ENCODE peak calls at places on chromosomes 3 and 15, in five cellular contexts. C, T, Y, E and K are unnamed samples.

GRCh38 chr3:139319428-139320402 is 24.1 kb upstream of the MRPS22 start:
- DNase-seq in C (no peak), T (no peak), Y (peak), E (peak), K (peak)

GRCh38 chr15:94792166-94792565 is 560.8 kb downstream of the MCTP2 start:
- DNase-seq in C (peak), T (no peak), Y (no peak), E (peak), K (no peak)

GRCh38 chr3:130906374-130906995 is 12.6 kb downstream of the ATP2C1 start:
- DNase-seq in C (peak), T (no peak), Y (no peak), E (no peak), K (no peak)

GRCh38 chr3:63918321-63918720 is 6.1 kb upstream of the SCAANT1 start:
- DNase-seq in C (no peak), T (no peak), Y (no peak), E (no peak), K (no peak)

GRCh38 chr3:184683234-184683633 is 28.6 kb downstream of the MAGEF1 start:
- DNase-seq in C (no peak), T (no peak), Y (no peak), E (no peak), K (no peak)

GRCh38 chr3:73727117-73727802 is 102.5 kb upstream of the PDZRN3 start:
- DNase-seq in C (peak), T (no peak), Y (peak), E (no peak), K (peak)

GRCh38 chr3:133452603-133453313 is 52.9 kb downstream of the BFSP2 start:
- DNase-seq in C (no peak), T (no peak), Y (no peak), E (peak), K (no peak)

GRCh38 chr15:78195735-78196201 is 38.6 kb downstream of the ACSBG1 start:
- DNase-seq in C (no peak), T (no peak), Y (no peak), E (peak), K (peak)

GRCh38 chr3:159867372-159867771 is 121.3 kb upstream of the IL12A start:
- DNase-seq in C (no peak), T (no peak), Y (no peak), E (no peak), K (no peak)

GRCh38 chr3:119973276-119973675 is 121.0 kb downstream of the GSK3B start:
- DNase-seq in C (no peak), T (no peak), Y (no peak), E (peak), K (no peak)

GRCh38 chr15:87942316-87942715 is 314.2 kb downstream of the NTRK3 start:
- DNase-seq in C (no peak), T (no peak), Y (no peak), E (no peak), K (no peak)

GRCh38 chr15:68372291-68372811 is 59.6 kb downstream of the ITGA11 start:
- DNase-seq in C (no peak), T (no peak), Y (peak), E (peak), K (peak)